ENCODE peak calls at places on chromosomes 6 and 20, in six cellular contexts. F, Q, C, M, V and U are unnamed samples.

GRCh38 chr6:31977816-31978431 is 3.9 kb upstream of the C4A start:
- DNase-seq in M (no peak), Q (no peak), V (no peak), C (no peak), F (no peak), U (no peak)

GRCh38 chr20:17611540-17612286 is 41.8 kb downstream of the DSTN start:
- DNase-seq in V (no peak), M (no peak), C (no peak), Q (no peak), F (no peak), U (no peak)

GRCh38 chr6:98686008-98686601 is 148.3 kb upstream of the POU3F2 start:
- DNase-seq in Q (no peak), F (no peak), C (no peak), V (no peak), M (no peak), U (no peak)

GRCh38 chr6:32603888-32604287 is 14.2 kb upstream of the HLA-DRB1 start:
- DNase-seq in F (no peak), Q (no peak), C (no peak), M (no peak), V (no peak), U (no peak)

GRCh38 chr6:40903456-40903855 is 135.6 kb downstream of the UNC5CL start:
- DNase-seq in Q (no peak), V (no peak), F (no peak), C (no peak), M (no peak), U (no peak)

GRCh38 chr20:24531202-24531601 is 61.8 kb downstream of the SYNDIG1 start:
- DNase-seq in V (no peak), M (no peak), Q (no peak), F (no peak), C (no peak), U (no peak)

GRCh38 chr6:71419954-71420692 is 131.5 kb downstream of the OGFRL1 start:
- DNase-seq in Q (no peak), C (peak), F (no peak), M (peak), V (peak), U (no peak)

GRCh38 chr6:108653864-108654402 is 93.2 kb downstream of the FOXO3 start:
- DNase-seq in C (no peak), M (no peak), V (no peak), F (no peak), Q (no peak), U (no peak)

GRCh38 chr20:1178623-1179022 is 6.2 kb downstream of the TMEM74B start:
- DNase-seq in V (no peak), F (no peak), C (no peak), Q (no peak), M (no peak), U (no peak)

GRCh38 chr6:106858653-106859092 is 115.9 kb downstream of the CD24 start:
- DNase-seq in M (peak), C (no peak), V (no peak), Q (no peak), F (no peak), U (no peak)

GRCh38 chr6:36131517-36132220 is 1.4 kb downstream of the MAPK13 start:
- DNase-seq in C (peak), V (peak), M (peak), F (peak), Q (peak), U (peak)

GRCh38 chr20:23995905-23996666 is 7.5 kb upstream of the GGTLC1 start:
- DNase-seq in F (peak), Q (no peak), M (peak), C (peak), V (peak), U (peak)

GRCh38 chr6:52598123-52598823 is 21.4 kb upstream of the TRAM2 start:
- DNase-seq in V (peak), Q (peak), M (peak), C (peak), F (peak), U (peak)

GRCh38 chr6:124943658-124944057 is 18.6 kb upstream of the RNF217 start:
- DNase-seq in Q (no peak), V (no peak), C (no peak), M (no peak), F (no peak), U (no peak)

GRCh38 chr20:20685635-20686034 is 26.8 kb downstream of the RALGAPA2 start:
- DNase-seq in F (no peak), C (no peak), M (no peak), V (no peak), Q (no peak), U (no peak)

GRCh38 chr20:54914995-54915394 is 439.6 kb downstream of the DOK5 start:
- DNase-seq in C (no peak), Q (no peak), M (no peak), V (no peak), F (no peak), U (no peak)

GRCh38 chr6:8549381-8549780 is 114.0 kb upstream of the SLC35B3 start:
- DNase-seq in M (no peak), C (no peak), Q (no peak), F (no peak), V (no peak), U (no peak)

GRCh38 chr6:33988121-33989015 is 157.5 kb downstream of the GRM4 start:
- DNase-seq in F (no peak), M (no peak), V (no peak), Q (peak), C (peak), U (no peak)

GRCh38 chr6:41917528-41917927 is 3.4 kb downstream of the MED20 start:
- DNase-seq in F (no peak), V (no peak), Q (no peak), M (peak), C (no peak), U (peak)

GRCh38 chr6:20534906-20535305 is 649 bp downstream of the CDKAL1 start:
- DNase-seq in F (no peak), V (no peak), Q (no peak), C (no peak), M (peak), U (peak)

GRCh38 chr6:99836471-99836870 is 157.6 kb downstream of the MCHR2 start:
- DNase-seq in Q (no peak), C (no peak), F (no peak), V (no peak), M (no peak), U (no peak)

GRCh38 chr6:148440877-148441453 is 98.3 kb downstream of the SASH1 start:
- DNase-seq in C (no peak), Q (peak), M (peak), V (peak), F (no peak), U (peak)

GRCh38 chr6:72032056-72032455 is 145.7 kb downstream of the RIMS1 start:
- DNase-seq in C (no peak), M (peak), V (no peak), Q (no peak), F (no peak), U (peak)